ENCODE peak calls at places on chromosomes 7 and 10, in five cellular contexts. R is A549, Q is esophagus muscularis mucosa, O is ovary, K is adrenal gland. D is an unnamed sample.

GRCh38 chr10:110842305-110842952 is 29.3 kb upstream of the PDCD4 start:
- DNase-seq in O (no peak), Q (no peak), K (no peak), R (no peak), D (no peak)

GRCh38 chr10:133459454-133460207 is 5.9 kb downstream of the SCART1 start:
- DNase-seq in R (no peak), Q (peak), O (no peak), K (no peak), D (no peak)

GRCh38 chr7:18843979-18844378 is 273.5 kb downstream of the TWIST1 start:
- DNase-seq in R (no peak), Q (no peak), O (no peak), K (no peak), D (no peak)

GRCh38 chr10:34028936-34029335 is 694.5 kb upstream of the NRP1 start:
- DNase-seq in K (no peak), R (no peak), Q (no peak), O (no peak), D (no peak)

GRCh38 chr7:41163991-41164390 is 538.9 kb downstream of the INHBA start:
- DNase-seq in R (no peak), O (no peak), K (no peak), Q (no peak), D (no peak)

GRCh38 chr10:111360260-111360925 is 283.6 kb downstream of the ADRA2A start:
- DNase-seq in K (peak), O (peak), Q (peak), R (peak), D (no peak)

GRCh38 chr7:85567983-85568382 is 381.1 kb upstream of the SEMA3D start:
- DNase-seq in R (no peak), K (no peak), O (no peak), Q (no peak), D (no peak)

GRCh38 chr10:48459270-48460147 is 145.4 kb downstream of the ARHGAP22 start:
- DNase-seq in K (no peak), Q (no peak), O (peak), R (no peak), D (no peak)

GRCh38 chr7:139321071-139321745 is 19.9 kb upstream of the FMC1 start:
- DNase-seq in K (no peak), Q (peak), O (no peak), R (peak), D (no peak)

GRCh38 chr10:30432631-30433285 is 1.2 kb upstream of the MAP3K8 start:
- DNase-seq in R (peak), Q (no peak), O (peak), K (peak), D (no peak)

GRCh38 chr7:13949450-13949849 is 40.0 kb downstream of the ETV1 start:
- DNase-seq in K (no peak), Q (no peak), O (no peak), R (no peak), D (no peak)

GRCh38 chr10:8767616-8768015 is 713.1 kb downstream of the GATA3 start:
- DNase-seq in O (no peak), R (no peak), Q (no peak), K (no peak), D (no peak)

GRCh38 chr7:123769371-123769770 is 20.6 kb upstream of the WASL start:
- DNase-seq in O (peak), Q (no peak), K (peak), R (peak), D (no peak)

GRCh38 chr10:99681553-99681952 is 22.2 kb downstream of the ENTPD7 start:
- DNase-seq in R (no peak), K (peak), O (no peak), Q (no peak), D (no peak)

GRCh38 chr7:96901822-96902412 is 103.4 kb upstream of the DLX6 start:
- DNase-seq in R (no peak), K (no peak), Q (no peak), O (no peak), D (no peak)

GRCh38 chr10:12656518-12657142 is 307.3 kb downstream of the CAMK1D start:
- DNase-seq in O (no peak), K (no peak), Q (no peak), R (peak), D (no peak)

GRCh38 chr7:144468990-144469732 is 65.7 kb upstream of the NOBOX start:
- DNase-seq in Q (no peak), K (no peak), O (no peak), R (no peak), D (no peak)

GRCh38 chr7:102925962-102926825 is 13.4 kb downstream of the LRRC17 start:
- DNase-seq in O (no peak), Q (no peak), R (no peak), K (no peak), D (no peak)

GRCh38 chr10:43136995-43137700 is 1.1 kb upstream of the CSGALNACT2 start:
- DNase-seq in R (no peak), Q (peak), K (peak), O (peak), D (no peak)

GRCh38 chr7:10022957-10023356 is 950.7 kb upstream of the PHF14 start:
- DNase-seq in O (no peak), K (peak), R (no peak), Q (no peak), D (no peak)

GRCh38 chr7:43764807-43765491 is 6.5 kb downstream of the BLVRA start:
- DNase-seq in K (no peak), Q (peak), O (no peak), R (peak), D (no peak)

GRCh38 chr7:19133891-19134290 is 11.3 kb downstream of the FERD3L start:
- DNase-seq in O (no peak), Q (no peak), R (no peak), K (no peak), D (no peak)

GRCh38 chr10:118721005-118721876 is 33.5 kb downstream of the CACUL1 start:
- DNase-seq in K (peak), Q (no peak), R (peak), O (no peak), D (no peak)

GRCh38 chr7:130841416-130841815 is 107.4 kb upstream of the KLF14 start:
- DNase-seq in O (no peak), Q (no peak), R (no peak), K (no peak), D (no peak)

GRCh38 chr7:149869867-149870266 is 3.9 kb upstream of the ATP6V0E2 start:
- DNase-seq in K (no peak), O (no peak), R (no peak), Q (no peak), D (no peak)

GRCh38 chr10:85786401-85786899 is 580.1 kb downstream of the GRID1 start:
- DNase-seq in K (no peak), R (no peak), Q (no peak), O (no peak), D (no peak)

GRCh38 chr7:129845178-129845971 is 107.4 kb downstream of the UBE2H start:
- DNase-seq in Q (no peak), K (no peak), O (no peak), R (no peak), D (no peak)

GRCh38 chr7:133052357-133052756 is 29.5 kb downstream of the CHCHD3 start:
- DNase-seq in K (no peak), Q (no peak), O (no peak), R (no peak), D (no peak)

GRCh38 chr10:123800821-123801220 is 90.8 kb downstream of the CPXM2 start:
- DNase-seq in K (no peak), O (no peak), Q (peak), R (no peak), D (no peak)
- TF ChIP-seq POLR2A in K (no peak), O (no peak), Q (no peak), R (no peak), D (no peak)

GRCh38 chr10:78194539-78195402 is 161.1 kb downstream of the RPS24 start:
- DNase-seq in O (no peak), K (peak), R (no peak), Q (no peak), D (no peak)
- TF ChIP-seq POLR2A in O (no peak), K (no peak), R (no peak), Q (no peak), D (no peak)

GRCh38 chr10:101818119-101818957 is at the start of gene OGA:
- DNase-seq in K (peak), O (peak), R (peak), Q (peak), D (peak)

GRCh38 chr10:101817542-101818118 is 614 bp downstream of the OGA start:
- DNase-seq in O (peak), Q (peak), R (peak), K (peak), D (no peak)

GRCh38 chr10:101816913-101817541 is 1.2 kb downstream of the OGA start:
- DNase-seq in R (no peak), O (no peak), Q (no peak), K (no peak), D (no peak)

GRCh38 chr10:101816375-101816773 is 1.9 kb downstream of the OGA start:
- DNase-seq in O (no peak), K (no peak), Q (no peak), R (no peak), D (no peak)

DNA sequence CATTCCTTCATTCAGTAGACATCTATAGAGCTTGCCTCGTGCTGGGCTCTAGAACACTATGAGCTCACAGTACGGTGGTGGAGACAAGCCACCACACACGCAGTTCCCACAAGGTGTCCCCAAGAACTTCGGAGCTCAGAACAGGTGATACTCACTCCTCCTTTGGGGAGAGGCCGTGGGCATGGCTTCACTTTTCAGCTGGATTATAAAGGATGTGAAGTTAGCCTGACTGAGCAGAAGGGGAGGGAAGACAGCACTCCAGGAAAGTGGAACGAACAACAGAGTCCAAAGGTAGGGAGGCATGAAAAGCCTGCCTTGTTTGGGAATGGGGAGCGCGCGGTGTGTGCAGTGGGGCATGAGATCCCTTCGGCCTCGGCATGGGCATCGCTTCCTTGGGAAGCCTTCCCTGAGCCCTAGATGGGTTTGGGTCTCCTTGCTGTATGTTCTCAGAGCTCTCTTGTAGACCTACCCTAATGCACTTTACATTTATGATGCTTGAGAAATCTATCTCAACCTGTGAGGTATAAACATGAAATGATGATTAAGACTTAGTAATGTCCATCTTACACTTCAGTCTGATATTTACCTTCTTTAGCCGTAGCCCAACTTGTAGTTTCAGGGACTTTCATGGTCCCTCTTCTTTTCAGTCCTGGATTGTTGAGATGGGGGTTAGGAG is 852 bp upstream of the OGA start:
- DNase-seq in O (no peak), Q (no peak), K (no peak), R (no peak), D (no peak)
- TF ChIP-seq POLR2A in O (no peak), Q (no peak), K (no peak), R (no peak), D (no peak)

GRCh38 chr10:95907454-95908253 is at the start of gene CC2D2B:
- DNase-seq in O (peak), Q (peak), R (peak), K (peak), D (peak)
- TF ChIP-seq POLR2A in O (no peak), Q (no peak), R (peak), K (peak), D (peak)

GRCh38 chr7:120395526-120396019 is 122.6 kb downstream of the KCND2 start:
- DNase-seq in O (no peak), R (no peak), K (no peak), Q (no peak), D (no peak)
- TF ChIP-seq POLR2A in O (no peak), R (no peak), K (no peak), Q (no peak), D (peak)

DNA sequence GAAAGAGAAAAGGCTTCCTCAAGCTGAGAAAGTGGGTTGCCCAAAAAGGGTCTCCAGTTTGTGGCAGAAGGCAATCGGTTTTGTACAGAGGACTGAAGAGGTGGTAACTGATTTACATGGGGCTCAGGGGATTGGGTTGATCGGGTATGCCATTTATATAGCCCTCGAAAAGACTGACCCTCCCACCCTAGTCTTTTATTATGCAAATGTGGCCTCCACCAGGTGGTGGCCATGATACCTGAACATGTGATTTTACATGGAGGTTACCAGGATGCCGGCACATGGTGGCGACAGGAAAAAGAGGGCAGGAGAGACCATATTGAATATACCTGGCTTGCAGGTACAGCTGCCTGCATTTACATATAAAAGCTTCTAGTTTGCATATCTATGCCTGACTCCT is 36.7 kb downstream of the ATE1 start:
- DNase-seq in Q (no peak), R (no peak), K (no peak), O (no peak), D (no peak)
- TF ChIP-seq POLR2A in Q (no peak), R (no peak), K (no peak), O (no peak), D (no peak)

GRCh38 chr7:88217675-88218427 is 2.0 kb downstream of the SRI start:
- DNase-seq in K (no peak), O (no peak), Q (no peak), R (no peak), D (peak)
- TF ChIP-seq POLR2A in K (no peak), O (no peak), Q (no peak), R (no peak), D (no peak)

DNA sequence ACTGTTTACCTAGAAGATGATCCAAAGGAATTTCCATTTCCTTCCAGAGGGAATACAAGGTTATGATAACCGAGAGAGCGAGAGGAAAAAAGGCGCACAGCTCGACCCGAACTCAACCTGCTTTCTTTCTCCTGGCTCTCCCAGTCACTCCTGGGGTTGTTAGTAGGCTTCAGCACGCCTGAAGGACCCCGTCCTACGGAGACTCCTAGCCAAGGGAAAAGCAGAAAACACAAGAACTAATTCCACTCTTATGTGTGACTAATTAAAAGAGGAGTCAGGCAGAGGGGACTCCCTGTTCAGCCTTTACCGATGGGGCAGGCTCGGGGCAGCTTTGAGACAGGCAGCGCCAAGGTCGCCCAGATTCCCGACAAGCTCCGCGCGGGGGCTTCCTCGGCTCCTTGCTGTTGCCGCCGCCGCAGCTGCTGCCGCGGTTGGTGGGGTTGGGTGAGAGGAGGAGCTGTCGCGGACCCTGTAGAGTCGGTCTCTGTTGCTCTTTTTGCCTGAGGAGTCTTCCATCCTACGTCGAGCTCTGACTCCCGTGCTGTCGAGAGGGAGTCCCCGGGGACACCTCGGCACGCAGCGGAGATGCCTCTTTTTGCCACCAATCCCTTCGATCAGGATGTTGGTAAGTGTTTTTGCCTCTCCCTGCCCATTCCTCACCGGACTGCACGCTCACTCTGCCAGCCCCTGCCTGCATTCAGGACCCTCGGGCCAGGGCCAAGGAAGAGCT is at the start of gene STAM:
- DNase-seq in R (peak), K (peak), Q (peak), O (peak), D (peak)
- TF ChIP-seq POLR2A in R (peak), K (peak), Q (peak), O (peak), D (peak)

DNA sequence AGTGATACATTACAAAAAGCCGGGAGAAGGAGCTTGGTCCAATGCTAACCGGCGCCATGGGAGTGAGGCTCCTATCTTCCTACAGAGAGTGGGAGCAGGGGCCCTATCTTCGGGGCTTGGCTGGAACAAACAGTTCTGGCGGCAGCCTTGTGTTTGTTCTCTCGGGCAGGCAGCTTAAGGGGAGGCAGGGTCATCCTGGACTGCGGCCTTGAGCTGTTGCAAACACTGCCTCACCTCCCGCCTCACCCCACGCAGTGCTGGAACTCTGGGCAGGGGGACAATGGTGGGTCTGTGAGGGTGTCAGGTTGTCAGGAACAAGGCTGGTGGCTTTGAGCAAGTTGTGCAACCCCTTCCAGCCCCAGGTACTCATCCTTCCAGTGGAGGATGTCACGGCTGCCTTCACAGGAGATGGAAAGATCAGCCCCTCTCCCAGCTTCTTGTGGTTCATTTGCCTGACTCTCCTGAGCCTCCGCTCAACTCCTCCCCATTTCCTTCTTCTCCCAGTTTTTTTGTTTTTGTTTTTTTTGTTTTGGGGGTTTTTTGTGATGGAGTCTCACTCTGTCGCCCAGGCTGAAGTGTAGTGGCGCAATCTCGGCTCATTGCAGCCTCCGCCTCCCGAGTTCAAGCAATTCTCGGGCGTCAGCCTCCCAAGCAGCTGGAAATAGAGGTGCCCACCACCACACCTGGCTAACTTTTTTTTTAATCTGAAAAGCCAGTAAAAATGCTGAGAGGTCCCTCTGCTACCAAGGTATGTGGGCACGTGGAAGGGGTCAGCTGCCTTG is 57.4 kb downstream of the SPOCK2 start:
- DNase-seq in Q (no peak), R (no peak), K (peak), O (peak), D (no peak)
- TF ChIP-seq POLR2A in Q (no peak), R (no peak), K (no peak), O (peak), D (no peak)

D was measured in GM12891.